ENCODE peak calls at places on chromosomes 11 and 22, in five cellular contexts. T is CD8-positive, alpha-beta T cell; K is heart left ventricle; L is suprapubic skin; A is cardiac muscle cell. J is an unnamed sample.
A peak's percentile ranks its signal among the peaks of the same experiment; 100 is the strongest.

GRCh38 chr11:93288767-93289166 is 41.8 kb upstream of the DEUP1 start:
- DNase-seq in T (no peak), K (no peak), L (no peak), A (no peak), J (no peak)

GRCh38 chr22:32920032-32920628 is 118.6 kb downstream of the TIMP3 start:
- DNase-seq in T (no peak), K (no peak), L (peak; percentile 74), A (peak; percentile 96), J (peak; percentile 73)

GRCh38 chr22:41873391-41873790 is 40.5 kb downstream of the SREBF2 start:
- DNase-seq in T (no peak), K (no peak), L (no peak), A (no peak), J (no peak)

GRCh38 chr22:44351685-44352377 is 39.1 kb upstream of the SHISAL1 start:
- DNase-seq in T (no peak), K (no peak), L (no peak), A (peak; percentile 91), J (no peak)

GRCh38 chr11:130536106-130537040 is 87.9 kb downstream of the ADAMTS15 start:
- DNase-seq in T (no peak), K (no peak), L (no peak), A (peak; percentile 27), J (no peak)

GRCh38 chr22:47395481-47395880 is 633.0 kb downstream of the TBC1D22A start:
- DNase-seq in T (no peak), K (no peak), L (peak; percentile 30), A (peak; percentile 15), J (no peak)

GRCh38 chr22:42433754-42434153 is 1.6 kb upstream of the NFAM1 start:
- DNase-seq in T (no peak), K (no peak), L (no peak), A (no peak), J (no peak)

GRCh38 chr11:15157181-15157580 is 42.5 kb downstream of the INSC start:
- DNase-seq in T (no peak), K (no peak), L (no peak), A (peak; percentile 42), J (no peak)

GRCh38 chr11:33500865-33501479 is 199.7 kb downstream of the C11orf91 start:
- DNase-seq in T (no peak), K (no peak), L (no peak), A (peak; percentile 60), J (no peak)

GRCh38 chr11:120394119-120394518 is 57.9 kb downstream of the ARHGEF12 start:
- DNase-seq in T (no peak), K (no peak), L (no peak), A (no peak), J (no peak)

GRCh38 chr11:128841461-128842072 is 25.5 kb downstream of the KCNJ1 start:
- DNase-seq in T (no peak), K (no peak), L (no peak), A (no peak), J (no peak)

GRCh38 chr11:113184498-113184897 is 129.9 kb upstream of the TTC12 start:
- DNase-seq in T (no peak), K (no peak), L (no peak), A (peak; percentile 89), J (no peak)

GRCh38 chr11:118673361-118674093 is 5.9 kb downstream of the TREH start:
- DNase-seq in T (no peak), K (no peak), L (no peak), A (no peak), J (peak; percentile 41)

GRCh38 chr11:1001682-1002081 is 34.8 kb downstream of the MUC6 start:
- DNase-seq in T (no peak), K (no peak), L (no peak), A (no peak), J (no peak)

GRCh38 chr11:77710358-77710757 is 72.8 kb upstream of the CLNS1A start:
- DNase-seq in T (no peak), K (no peak), L (no peak), A (no peak), J (no peak)

GRCh38 chr11:8766993-8767374 is 84.4 kb downstream of the RPL27A start:
- DNase-seq in T (no peak), K (no peak), L (no peak), A (no peak), J (no peak)

GRCh38 chr11:65103476-65103875 is 7.5 kb downstream of the VPS51 start:
- DNase-seq in T (no peak), K (no peak), L (no peak), A (no peak), J (no peak)

GRCh38 chr11:65096926-65097325 is 912 bp downstream of the VPS51 start:
- DNase-seq in T (no peak), K (no peak), L (no peak), A (no peak), J (no peak)

GRCh38 chr11:65104628-65105027 is 7.0 kb upstream of the TM7SF2 start:
- DNase-seq in T (no peak), K (no peak), L (no peak), A (no peak), J (no peak)

GRCh38 chr11:65102142-65103095 is 6.4 kb downstream of the VPS51 start:
- DNase-seq in T (no peak), K (no peak), L (no peak), A (peak; percentile 39), J (no peak)

GRCh38 chr11:65100674-65101350 is 4.8 kb downstream of the VPS51 start:
- DNase-seq in T (no peak), K (no peak), L (no peak), A (peak; percentile 80), J (no peak)
- TF ChIP-seq CTCF in T (no peak), K (no peak), L (no peak), A (peak; percentile 16), J (no peak)

DNA sequence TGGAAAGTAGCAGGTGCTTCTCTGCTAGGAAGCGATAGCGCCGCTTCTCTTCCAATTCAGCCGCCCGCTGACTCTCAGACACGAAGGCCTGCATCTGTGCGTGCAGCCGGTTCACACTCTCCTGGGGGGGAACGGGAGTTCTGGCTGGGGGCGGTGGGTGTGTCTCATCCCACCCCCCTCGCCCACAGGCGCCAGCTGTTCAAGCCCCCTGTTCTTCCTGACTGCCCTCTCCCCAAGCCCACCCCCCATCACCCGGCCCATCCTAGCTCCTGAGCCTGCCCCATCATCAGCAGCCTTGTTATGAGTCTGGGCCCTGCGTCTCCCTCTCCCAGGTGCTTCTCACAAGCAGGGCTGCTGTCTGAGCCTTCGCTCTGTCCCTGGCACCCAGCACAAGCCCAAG is 13.1 kb upstream of the SLC16A8 start:
- DNase-seq in T (no peak), K (no peak), L (no peak), A (no peak), J (no peak)
- H3K27ac ChIP-seq in T (no peak overlapping the region), K (no peak overlapping the region), L (no peak overlapping the region), A (no peak overlapping the region), J (no peak overlapping the region)

GRCh38 chr11:110453684-110454354 is 24.1 kb downstream of the FDX1 start:
- DNase-seq in T (no peak), K (no peak), L (no peak), A (peak; percentile 23), J (no peak)

GRCh38 chr11:110452720-110453119 is 23.0 kb downstream of the FDX1 start:
- DNase-seq in T (no peak), K (no peak), L (no peak), A (no peak), J (no peak)

GRCh38 chr11:110450246-110450645 is 20.5 kb downstream of the FDX1 start:
- DNase-seq in T (no peak), K (no peak), L (no peak), A (no peak), J (no peak)

GRCh38 chr11:110454609-110455008 is 24.9 kb downstream of the FDX1 start:
- DNase-seq in T (no peak), K (no peak), L (no peak), A (no peak), J (no peak)

GRCh38 chr11:110455718-110456117 is 26.0 kb downstream of the FDX1 start:
- DNase-seq in T (no peak), K (no peak), L (no peak), A (no peak), J (no peak)
- H3K4me3 ChIP-seq in T (no peak overlapping the region), K (no peak overlapping the region), L (no peak overlapping the region), A (no peak overlapping the region), J (no peak overlapping the region)

GRCh38 chr22:36352775-36353507 is 34.8 kb downstream of the MYH9 start:
- DNase-seq in T (no peak), K (no peak), L (no peak), A (peak; percentile 75), J (peak; percentile 94)
- TF ChIP-seq CTCF in T (no peak), K (no peak), L (no peak), A (no peak), J (no peak)

DNA sequence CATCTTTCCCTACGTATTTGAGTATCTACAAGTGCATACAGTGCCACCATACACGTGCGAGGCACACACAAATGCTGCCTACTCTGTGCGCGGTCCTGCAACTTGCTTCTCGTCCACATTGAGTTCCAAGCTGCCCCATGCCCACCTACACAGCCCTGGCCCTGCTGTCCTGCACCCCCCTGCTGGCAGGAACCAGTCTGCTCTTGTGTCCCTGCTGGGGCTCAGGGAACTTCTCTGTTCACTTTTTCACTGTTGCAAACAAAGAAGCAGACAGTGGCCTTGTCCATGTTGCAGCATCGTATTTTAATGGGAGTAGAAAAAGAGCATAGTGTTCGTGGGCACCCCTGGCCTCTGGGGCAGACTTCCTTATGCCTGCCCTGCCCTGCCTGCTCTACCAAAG is 14.0 kb downstream of the CPT1A start:
- DNase-seq in T (no peak), K (no peak), L (peak; percentile 53), A (no peak), J (no peak)
- H3K27ac ChIP-seq in T (no peak overlapping the region), K (no peak overlapping the region), L (no peak overlapping the region), A (no peak overlapping the region), J (no peak overlapping the region)

GRCh38 chr11:111417011-111417765 is 38.1 kb upstream of the POU2AF1 start:
- DNase-seq in T (no peak), K (no peak), L (no peak), A (no peak), J (no peak)
- H3K4me3 ChIP-seq in T (no peak overlapping the region), K (no peak overlapping the region), L (no peak overlapping the region), A (no peak overlapping the region), J (no peak overlapping the region)